ENCODE peak calls at places on chromosomes 1 and 21, in four cellular contexts. L is GM23338, O is heart left ventricle, Z is heart right ventricle. D is an unnamed sample.

GRCh38 chr21:16535100-16535418 is 805.3 kb downstream of the USP25 start:
- DNase-seq in L (no peak), O (peak), Z (peak), D (peak)

GRCh38 chr1:168227620-168228019 is 1.8 kb downstream of the SFT2D2 start:
- DNase-seq in L (no peak), O (no peak), Z (no peak), D (no peak)

GRCh38 chr1:91555821-91556531 is 55.3 kb downstream of the CDC7 start:
- DNase-seq in L (no peak), O (no peak), Z (no peak), D (no peak)

GRCh38 chr21:35616090-35616489 is 444.2 kb downstream of the SETD4 start:
- DNase-seq in L (no peak), O (no peak), Z (no peak), D (peak)

GRCh38 chr1:164716992-164717703 is 158.2 kb downstream of the PBX1 start:
- DNase-seq in L (no peak), O (no peak), Z (no peak), D (no peak)

GRCh38 chr1:201385299-201385891 is 7.9 kb upstream of the TNNT2 start:
- DNase-seq in L (peak), O (peak), Z (peak), D (no peak)

GRCh38 chr1:27071049-27071416 is 58.4 kb upstream of the TENT5B start:
- DNase-seq in L (peak), O (peak), Z (peak), D (no peak)

GRCh38 chr1:5891736-5892135 is 100.5 kb downstream of the NPHP4 start:
- DNase-seq in L (no peak), O (peak), Z (no peak), D (peak)

GRCh38 chr1:87450615-87451209 is 122.0 kb downstream of the LMO4 start:
- DNase-seq in L (peak), O (no peak), Z (no peak), D (no peak)

GRCh38 chr1:156931974-156932710 is 11.7 kb downstream of the LRRC71 start:
- DNase-seq in L (no peak), O (no peak), Z (no peak), D (no peak)

GRCh38 chr1:183033205-183033604 is 10.0 kb downstream of the LAMC1 start:
- DNase-seq in L (no peak), O (no peak), Z (no peak), D (no peak)

DNA sequence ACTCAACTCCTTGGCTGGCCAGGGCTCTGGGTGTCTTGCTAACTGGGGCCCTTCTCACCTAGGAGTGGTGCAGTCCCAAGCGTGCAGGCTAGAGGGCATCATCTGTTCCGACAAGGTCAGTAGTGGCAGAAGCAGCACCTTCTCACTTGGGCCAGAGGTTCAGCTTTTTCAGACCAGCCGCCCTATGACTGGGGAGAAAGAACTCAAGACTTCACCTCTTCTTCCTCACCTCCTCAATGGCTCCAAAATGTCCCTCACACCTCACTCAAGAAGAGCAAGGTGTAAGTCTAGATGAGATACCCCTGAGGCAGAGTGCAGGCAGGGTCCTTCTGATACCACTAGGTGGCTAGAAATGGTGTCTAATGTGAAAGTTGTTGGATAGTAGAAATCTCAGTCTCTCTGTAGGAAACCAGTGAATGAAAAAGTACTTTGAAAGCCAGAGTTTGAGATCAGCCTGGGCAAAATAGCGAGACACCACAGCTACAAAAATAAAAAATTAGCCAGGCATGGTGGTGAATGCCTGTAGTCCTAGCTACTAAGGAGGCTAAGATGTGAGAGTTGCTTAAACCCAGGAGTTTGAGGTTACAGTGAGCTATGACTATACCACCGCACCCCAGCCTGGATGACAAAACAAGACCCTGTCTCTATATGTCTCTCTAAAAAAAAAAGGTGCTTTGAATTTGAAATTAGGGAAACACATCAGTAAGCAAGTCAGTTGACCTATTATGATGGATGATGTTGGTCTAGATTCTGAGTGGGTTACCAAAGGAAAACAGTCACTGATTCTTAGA is 8.6 kb upstream of the IL20 start:
- DNase-seq in L (peak), O (no peak), Z (no peak), D (no peak)
- TF ChIP-seq CTCF in L (peak), O (no peak), Z (no peak), D (peak)

GRCh38 chr21:41767606-41768370 is 936 bp upstream of the RIPK4 start:
- DNase-seq in L (peak), O (no peak), Z (no peak), D (no peak)

GRCh38 chr21:41769933-41770332 is 3.1 kb upstream of the RIPK4 start:
- DNase-seq in L (no peak), O (no peak), Z (no peak), D (no peak)

GRCh38 chr21:41769521-41769920 is 2.7 kb upstream of the RIPK4 start:
- DNase-seq in L (no peak), O (no peak), Z (no peak), D (no peak)

GRCh38 chr21:41768371-41769042 is 1.7 kb upstream of the RIPK4 start:
- DNase-seq in L (peak), O (no peak), Z (no peak), D (no peak)

GRCh38 chr21:41769106-41769505 is 2.3 kb upstream of the RIPK4 start:
- DNase-seq in L (no peak), O (no peak), Z (no peak), D (no peak)
- H3K4me3 ChIP-seq in L (peak), O (peak), Z (no peak), D (peak)

GRCh38 chr1:2642560-2643413 is 10.0 kb upstream of the MMEL1 start:
- DNase-seq in L (peak), O (peak), Z (peak), D (peak)
- TF ChIP-seq CTCF in L (no peak), O (peak), Z (peak), D (no peak)

GRCh38 chr1:43565600-43566360 is 35.1 kb downstream of the PTPRF start:
- DNase-seq in L (peak), O (peak), Z (peak), D (no peak)
- H3K4me3 ChIP-seq in L (peak), O (peak), Z (peak), D (peak)

GRCh38 chr1:226649780-226650179 is 89.3 kb downstream of the ITPKB start:
- DNase-seq in L (peak), O (no peak), Z (no peak), D (no peak)
- TF ChIP-seq CTCF in L (peak), O (peak), Z (peak), D (peak)

DNA sequence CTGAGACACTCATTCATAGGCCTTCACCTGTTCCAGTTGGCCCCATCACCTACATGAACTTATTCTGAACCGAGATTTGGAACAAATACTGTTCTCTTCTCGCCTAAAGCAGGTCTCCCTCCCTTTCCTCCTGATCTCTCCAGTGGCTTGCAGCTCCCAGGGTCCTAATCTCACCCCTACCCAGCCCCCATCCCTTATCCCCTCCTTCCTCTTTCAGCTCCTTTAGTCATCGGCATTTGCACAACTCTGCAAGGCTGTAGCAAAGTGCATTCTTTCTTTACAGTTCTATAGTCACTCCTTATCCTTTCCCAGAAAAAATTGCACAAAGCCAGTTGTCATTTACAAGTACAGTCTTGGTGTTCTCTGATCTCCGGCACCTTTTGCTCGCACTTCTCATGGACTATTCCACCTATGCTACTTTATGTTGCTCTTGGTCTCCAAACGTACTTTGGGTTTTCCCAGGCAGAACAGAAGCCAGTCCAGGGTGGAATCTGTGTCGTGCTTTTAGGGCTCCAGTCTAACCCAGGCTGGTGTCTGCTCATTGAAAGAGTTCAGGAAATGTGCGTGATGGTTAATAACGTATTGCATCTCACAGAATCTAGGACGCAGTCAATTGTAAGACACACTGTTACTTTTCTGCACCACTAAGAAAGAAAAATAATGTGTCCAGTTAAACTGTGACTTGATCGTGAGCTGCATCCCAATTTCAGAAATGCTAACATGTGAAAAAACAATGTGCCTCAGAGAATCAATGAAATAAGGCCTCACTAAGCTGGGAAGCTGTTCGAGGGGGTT is 955 bp downstream of the ABCA4 start:
- DNase-seq in L (no peak), O (no peak), Z (no peak), D (no peak)
- H3K4me3 ChIP-seq in L (no peak), O (no peak), Z (no peak), D (no peak)

DNA sequence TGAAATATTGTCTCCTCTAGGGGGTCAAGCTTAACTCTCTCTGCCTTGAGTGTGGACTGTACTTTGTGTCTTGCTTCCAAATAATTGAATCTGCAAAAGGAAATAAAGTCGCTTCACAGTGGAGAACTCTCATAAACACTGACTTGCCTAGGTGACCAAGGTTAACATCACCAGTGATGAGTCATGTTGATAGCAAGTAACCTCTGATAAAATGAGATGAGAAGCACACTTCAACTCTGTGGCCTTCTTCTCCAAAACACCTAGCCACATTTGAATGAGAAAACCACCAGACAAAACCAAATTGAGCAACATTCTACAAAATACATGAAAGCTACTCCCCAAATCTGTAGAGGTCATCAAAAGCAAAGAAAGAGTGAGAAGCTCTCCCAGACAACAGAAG is 37.6 kb downstream of the PDE4B start:
- DNase-seq in L (no peak), O (no peak), Z (no peak), D (no peak)
- TF ChIP-seq CTCF in L (no peak), O (no peak), Z (no peak), D (no peak)

DNA sequence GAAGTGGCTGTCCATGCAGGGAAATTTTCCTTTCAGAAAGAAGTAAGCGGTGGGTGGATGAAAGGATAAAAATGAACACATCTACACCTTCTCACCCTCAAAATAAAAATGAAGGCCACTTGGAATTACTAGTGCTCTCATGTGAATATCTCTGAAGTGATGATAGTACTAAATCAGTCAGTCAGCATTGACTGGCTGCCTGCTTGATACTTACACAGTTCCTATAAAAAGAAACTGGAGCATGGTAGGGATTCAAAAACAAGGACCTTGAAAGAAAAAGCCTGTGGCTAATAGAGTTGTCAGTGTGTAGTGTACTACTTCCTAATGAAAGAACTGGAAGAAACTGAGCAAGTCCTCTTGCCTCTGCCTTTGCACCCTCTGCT is 239.7 kb downstream of the HLX start:
- DNase-seq in L (no peak), O (no peak), Z (no peak), D (no peak)
- H3K4me3 ChIP-seq in L (no peak), O (no peak), Z (no peak), D (no peak)